ENCODE peak calls at places on chromosomes 4 and X, in eight cellular contexts. One of them, this sample, is unnamed. For H3K36me3, the result is how much of the 10 kb centered on the place peaks cover.

GRCh38 chr4:55884093-55884850 is 30.8 kb downstream of the EXOC1 start:
- DNase-seq in CD8-positive, alpha-beta T cell: no peak
- DNase-seq in adipocyte: no peak
- DNase-seq in A673: no peak
- DNase-seq in transverse colon: no peak
- DNase-seq in stomach: no peak
- DNase-seq in aorta: no peak
- DNase-seq in DND-41: no peak
- DNase-seq in this sample: no peak

GRCh38 chrX:1925053-1925481 is 310.2 kb downstream of the ASMT start:
- DNase-seq in CD8-positive, alpha-beta T cell: no peak
- DNase-seq in adipocyte: peak
- DNase-seq in A673: peak
- DNase-seq in transverse colon: no peak
- DNase-seq in stomach: no peak
- DNase-seq in aorta: no peak
- DNase-seq in DND-41: no peak
- DNase-seq in this sample: peak

GRCh38 chrX:16212024-16212423 is 44.7 kb downstream of the MAGEB17 start:
- DNase-seq in CD8-positive, alpha-beta T cell: no peak
- DNase-seq in adipocyte: peak
- DNase-seq in A673: no peak
- DNase-seq in transverse colon: no peak
- DNase-seq in stomach: no peak
- DNase-seq in aorta: no peak
- DNase-seq in DND-41: no peak
- DNase-seq in this sample: no peak

GRCh38 chr4:105765690-105766407 is 57.3 kb downstream of the GSTCD start:
- DNase-seq in CD8-positive, alpha-beta T cell: no peak
- DNase-seq in adipocyte: peak
- DNase-seq in A673: peak
- DNase-seq in transverse colon: no peak
- DNase-seq in stomach: no peak
- DNase-seq in aorta: no peak
- DNase-seq in DND-41: no peak
- DNase-seq in this sample: no peak

GRCh38 chr4:51840791-51841190 is 2.2 kb upstream of the DCUN1D4 start:
- DNase-seq in CD8-positive, alpha-beta T cell: no peak
- DNase-seq in adipocyte: peak
- DNase-seq in A673: no peak
- DNase-seq in transverse colon: no peak
- DNase-seq in stomach: no peak
- DNase-seq in aorta: no peak
- DNase-seq in DND-41: no peak
- DNase-seq in this sample: no peak

GRCh38 chrX:84219551-84219950 is 31.6 kb upstream of the RPS6KA6 start:
- DNase-seq in CD8-positive, alpha-beta T cell: no peak
- DNase-seq in adipocyte: no peak
- DNase-seq in A673: no peak
- DNase-seq in transverse colon: no peak
- DNase-seq in stomach: no peak
- DNase-seq in aorta: no peak
- DNase-seq in DND-41: no peak
- DNase-seq in this sample: no peak

GRCh38 chr4:141706445-141706844 is 70.1 kb downstream of the IL15 start:
- DNase-seq in CD8-positive, alpha-beta T cell: no peak
- DNase-seq in adipocyte: no peak
- DNase-seq in A673: no peak
- DNase-seq in transverse colon: no peak
- DNase-seq in stomach: no peak
- DNase-seq in aorta: no peak
- DNase-seq in DND-41: no peak
- DNase-seq in this sample: no peak

GRCh38 chr4:4485806-4486205 is 56.0 kb downstream of the STX18 start:
- DNase-seq in CD8-positive, alpha-beta T cell: no peak
- DNase-seq in adipocyte: no peak
- DNase-seq in A673: no peak
- DNase-seq in transverse colon: no peak
- DNase-seq in stomach: no peak
- DNase-seq in aorta: no peak
- DNase-seq in DND-41: no peak
- DNase-seq in this sample: no peak

GRCh38 chrX:135596495-135596894 is 76.0 kb downstream of the INTS6L start:
- DNase-seq in CD8-positive, alpha-beta T cell: peak
- DNase-seq in adipocyte: peak
- DNase-seq in A673: peak
- DNase-seq in transverse colon: peak
- DNase-seq in stomach: peak
- DNase-seq in aorta: peak
- DNase-seq in DND-41: peak
- DNase-seq in this sample: peak

GRCh38 chr4:140152015-140152703 is 1.8 kb downstream of the MAML3 start:
- DNase-seq in CD8-positive, alpha-beta T cell: peak
- DNase-seq in adipocyte: peak
- DNase-seq in A673: peak
- DNase-seq in transverse colon: peak
- DNase-seq in stomach: peak
- DNase-seq in aorta: peak
- DNase-seq in DND-41: peak
- DNase-seq in this sample: no peak

GRCh38 chrX:119986203-119986602 is 42.7 kb upstream of the NKAP start:
- DNase-seq in CD8-positive, alpha-beta T cell: no peak
- DNase-seq in adipocyte: no peak
- DNase-seq in A673: no peak
- DNase-seq in transverse colon: no peak
- DNase-seq in stomach: no peak
- DNase-seq in aorta: no peak
- DNase-seq in DND-41: no peak
- DNase-seq in this sample: no peak

GRCh38 chr4:5874811-5875465 is 17.9 kb downstream of the CRMP1 start:
- DNase-seq in CD8-positive, alpha-beta T cell: no peak
- DNase-seq in adipocyte: peak
- DNase-seq in A673: peak
- DNase-seq in transverse colon: no peak
- DNase-seq in stomach: no peak
- DNase-seq in aorta: no peak
- DNase-seq in DND-41: no peak
- DNase-seq in this sample: no peak

GRCh38 chr4:165631912-165632311 is 241.1 kb upstream of the TLL1 start:
- DNase-seq in CD8-positive, alpha-beta T cell: no peak
- DNase-seq in adipocyte: no peak
- DNase-seq in A673: no peak
- DNase-seq in transverse colon: no peak
- DNase-seq in stomach: no peak
- DNase-seq in aorta: no peak
- DNase-seq in DND-41: no peak
- DNase-seq in this sample: no peak

GRCh38 chrX:139543920-139544319 is 13.4 kb downstream of the F9 start:
- DNase-seq in CD8-positive, alpha-beta T cell: no peak
- DNase-seq in adipocyte: no peak
- DNase-seq in A673: no peak
- DNase-seq in transverse colon: no peak
- DNase-seq in stomach: no peak
- DNase-seq in aorta: no peak
- DNase-seq in DND-41: no peak
- DNase-seq in this sample: no peak

GRCh38 chr4:119835511-119835910 is 206.9 kb upstream of the PDE5A start:
- DNase-seq in CD8-positive, alpha-beta T cell: no peak
- DNase-seq in adipocyte: peak
- DNase-seq in A673: no peak
- DNase-seq in transverse colon: no peak
- DNase-seq in stomach: no peak
- DNase-seq in aorta: no peak
- DNase-seq in DND-41: no peak
- DNase-seq in this sample: no peak

GRCh38 chr4:123479944-123480343 is 83.3 kb downstream of the SPRY1 start:
- DNase-seq in CD8-positive, alpha-beta T cell: no peak
- DNase-seq in adipocyte: peak
- DNase-seq in A673: peak
- DNase-seq in transverse colon: no peak
- DNase-seq in stomach: no peak
- DNase-seq in aorta: no peak
- DNase-seq in DND-41: no peak
- DNase-seq in this sample: no peak

GRCh38 chr4:36255575-36255974 is 11.3 kb upstream of the ARAP2 start:
- DNase-seq in CD8-positive, alpha-beta T cell: peak
- DNase-seq in adipocyte: no peak
- DNase-seq in A673: no peak
- DNase-seq in transverse colon: peak
- DNase-seq in stomach: no peak
- DNase-seq in aorta: no peak
- DNase-seq in DND-41: peak
- DNase-seq in this sample: no peak

GRCh38 chrX:47143894-47144625 is 442 bp downstream of the NDUFB11 start:
- DNase-seq in CD8-positive, alpha-beta T cell: peak
- DNase-seq in adipocyte: peak
- DNase-seq in A673: no peak
- DNase-seq in transverse colon: peak
- DNase-seq in stomach: no peak
- DNase-seq in aorta: peak
- DNase-seq in DND-41: no peak
- DNase-seq in this sample: no peak

GRCh38 chrX:119784747-119785446 is 6.5 kb downstream of the RPL39 start:
- DNase-seq in CD8-positive, alpha-beta T cell: peak
- DNase-seq in adipocyte: peak
- DNase-seq in A673: peak
- DNase-seq in transverse colon: peak
- DNase-seq in stomach: peak
- DNase-seq in aorta: no peak
- DNase-seq in DND-41: peak
- DNase-seq in this sample: no peak

GRCh38 chr4:83108101-83108861 is 6.2 kb downstream of the PLAC8 start:
- DNase-seq in CD8-positive, alpha-beta T cell: peak
- DNase-seq in adipocyte: no peak
- DNase-seq in A673: no peak
- DNase-seq in transverse colon: peak
- DNase-seq in stomach: no peak
- DNase-seq in aorta: no peak
- DNase-seq in DND-41: no peak
- DNase-seq in this sample: no peak
- H3K4me3 ChIP-seq in CD8-positive, alpha-beta T cell: peak
- H3K4me3 ChIP-seq in adipocyte: no peak
- H3K4me3 ChIP-seq in A673: no peak
- H3K4me3 ChIP-seq in transverse colon: no peak
- H3K4me3 ChIP-seq in stomach: no peak
- H3K4me3 ChIP-seq in aorta: no peak
- H3K4me3 ChIP-seq in DND-41: no peak
- H3K4me3 ChIP-seq in this sample: no peak

GRCh38 chrX:53550756-53551463 is 116.7 kb upstream of the HSD17B10 start:
- DNase-seq in CD8-positive, alpha-beta T cell: no peak
- DNase-seq in adipocyte: no peak
- DNase-seq in A673: no peak
- DNase-seq in transverse colon: no peak
- DNase-seq in stomach: no peak
- DNase-seq in aorta: no peak
- DNase-seq in DND-41: no peak
- DNase-seq in this sample: no peak

GRCh38 chrX:53547668-53548067 is 113.5 kb upstream of the HSD17B10 start:
- DNase-seq in CD8-positive, alpha-beta T cell: no peak
- DNase-seq in adipocyte: no peak
- DNase-seq in A673: no peak
- DNase-seq in transverse colon: no peak
- DNase-seq in stomach: no peak
- DNase-seq in aorta: no peak
- DNase-seq in DND-41: no peak
- DNase-seq in this sample: no peak

DNA sequence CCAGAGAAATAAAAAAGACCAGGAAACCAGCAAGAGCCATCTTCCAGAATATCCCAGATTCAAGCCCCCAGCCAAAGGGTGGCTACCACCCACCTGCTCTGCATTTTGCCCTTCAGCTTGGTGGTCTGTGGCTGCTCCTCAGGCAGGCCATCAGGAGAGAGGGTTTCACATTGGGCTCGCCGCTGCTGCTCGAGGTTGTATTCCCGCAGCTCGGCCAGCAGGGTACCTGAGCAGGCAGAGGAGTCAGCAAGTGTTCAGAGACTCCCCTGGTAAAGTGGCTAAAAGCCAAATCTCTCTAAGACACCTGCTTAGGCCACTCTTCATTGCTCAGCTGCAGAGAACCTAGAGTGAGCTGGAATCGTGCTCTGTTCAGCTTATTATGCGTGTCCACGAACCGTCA is 110.8 kb upstream of the HSD17B10 start:
- DNase-seq in CD8-positive, alpha-beta T cell: no peak
- DNase-seq in adipocyte: no peak
- DNase-seq in A673: no peak
- DNase-seq in transverse colon: no peak
- DNase-seq in stomach: no peak
- DNase-seq in aorta: no peak
- DNase-seq in DND-41: no peak
- DNase-seq in this sample: no peak
- H3K36me3 ChIP-seq in CD8-positive, alpha-beta T cell: half or more
- H3K36me3 ChIP-seq in adipocyte: half or more
- H3K36me3 ChIP-seq in A673: half or more
- H3K36me3 ChIP-seq in transverse colon: under half
- H3K36me3 ChIP-seq in stomach: under half
- H3K36me3 ChIP-seq in aorta: under half
- H3K36me3 ChIP-seq in DND-41: half or more
- H3K36me3 ChIP-seq in this sample: under half

DNA sequence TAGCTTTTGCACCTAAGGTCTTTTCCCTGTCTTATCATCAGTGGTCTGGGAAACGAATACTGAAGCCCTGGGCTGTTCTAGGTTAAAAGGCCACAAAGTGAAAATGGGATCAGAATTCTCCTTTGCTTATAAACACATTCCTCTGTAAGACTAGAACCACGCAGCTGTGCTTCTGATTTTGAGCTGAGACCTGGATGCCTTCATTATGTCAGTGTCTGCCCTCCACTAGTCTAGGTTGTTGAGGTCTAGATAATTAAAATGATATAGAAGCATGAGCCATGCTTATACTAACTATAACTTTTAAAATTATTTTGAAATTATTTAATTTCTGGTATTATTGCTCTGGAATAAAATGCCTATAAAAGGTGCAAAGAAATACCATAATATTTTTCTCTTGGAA is 403.9 kb downstream of the ADGRL3 start:
- DNase-seq in CD8-positive, alpha-beta T cell: no peak
- DNase-seq in adipocyte: no peak
- DNase-seq in A673: no peak
- DNase-seq in transverse colon: no peak
- DNase-seq in stomach: no peak
- DNase-seq in aorta: no peak
- DNase-seq in DND-41: no peak
- DNase-seq in this sample: no peak
- H3K4me3 ChIP-seq in CD8-positive, alpha-beta T cell: no peak
- H3K4me3 ChIP-seq in adipocyte: no peak
- H3K4me3 ChIP-seq in A673: no peak
- H3K4me3 ChIP-seq in transverse colon: no peak
- H3K4me3 ChIP-seq in stomach: no peak
- H3K4me3 ChIP-seq in aorta: no peak
- H3K4me3 ChIP-seq in DND-41: no peak
- H3K4me3 ChIP-seq in this sample: no peak

GRCh38 chr4:88022289-88022688 is 14.9 kb downstream of the PKD2 start:
- DNase-seq in CD8-positive, alpha-beta T cell: no peak
- DNase-seq in adipocyte: no peak
- DNase-seq in A673: no peak
- DNase-seq in transverse colon: no peak
- DNase-seq in stomach: no peak
- DNase-seq in aorta: no peak
- DNase-seq in DND-41: no peak
- DNase-seq in this sample: no peak
- H3K36me3 ChIP-seq in CD8-positive, alpha-beta T cell: under half
- H3K36me3 ChIP-seq in adipocyte: under half
- H3K36me3 ChIP-seq in A673: under half
- H3K36me3 ChIP-seq in transverse colon: under half
- H3K36me3 ChIP-seq in stomach: under half
- H3K36me3 ChIP-seq in aorta: under half
- H3K36me3 ChIP-seq in DND-41: half or more
- H3K36me3 ChIP-seq in this sample: under half

This sample was measured in iPS DF 6.9.